ENCODE peak calls at places on chromosomes 2 and 18, in four cellular contexts. V is PC-9; E is adrenal gland; Z is CD8-positive, alpha-beta T cell. U is an unnamed sample. For H3K36me3, the result is how much of the 10 kb centered on the place peaks cover.

GRCh38 chr2:37776487-37776886 is 105.0 kb upstream of the CDC42EP3 start:
- DNase-seq in E (no peak), Z (no peak), V (peak), U (peak)

GRCh38 chr2:51960846-51961335 is 929.0 kb upstream of the NRXN1 start:
- DNase-seq in E (no peak), Z (no peak), V (no peak), U (no peak)

GRCh38 chr18:55343396-55344073 is 244.5 kb downstream of the TCF4 start:
- DNase-seq in Z (no peak), E (no peak), V (no peak), U (no peak)

GRCh38 chr2:223797811-223798721 is 39.3 kb downstream of the AP1S3 start:
- DNase-seq in V (peak), Z (no peak), E (no peak), U (no peak)

GRCh38 chr2:100524331-100524730 is 38.5 kb upstream of the PDCL3 start:
- DNase-seq in E (no peak), Z (no peak), V (no peak), U (no peak)

GRCh38 chr18:2036136-2036535 is 535.2 kb downstream of the METTL4 start:
- DNase-seq in V (no peak), E (no peak), Z (no peak), U (no peak)

GRCh38 chr2:225806105-225806504 is 406.6 kb downstream of the NYAP2 start:
- DNase-seq in E (no peak), V (no peak), Z (no peak), U (no peak)

GRCh38 chr18:706438-706837 is 6.0 kb downstream of the ENOSF1 start:
- DNase-seq in E (no peak), Z (no peak), V (no peak), U (no peak)

GRCh38 chr2:199160677-199161465 is 296.9 kb downstream of the SATB2 start:
- DNase-seq in E (peak), Z (no peak), V (no peak), U (peak)

GRCh38 chr2:196369967-196370366 is 198.6 kb upstream of the STK17B start:
- DNase-seq in V (no peak), Z (no peak), E (no peak), U (no peak)

DNA sequence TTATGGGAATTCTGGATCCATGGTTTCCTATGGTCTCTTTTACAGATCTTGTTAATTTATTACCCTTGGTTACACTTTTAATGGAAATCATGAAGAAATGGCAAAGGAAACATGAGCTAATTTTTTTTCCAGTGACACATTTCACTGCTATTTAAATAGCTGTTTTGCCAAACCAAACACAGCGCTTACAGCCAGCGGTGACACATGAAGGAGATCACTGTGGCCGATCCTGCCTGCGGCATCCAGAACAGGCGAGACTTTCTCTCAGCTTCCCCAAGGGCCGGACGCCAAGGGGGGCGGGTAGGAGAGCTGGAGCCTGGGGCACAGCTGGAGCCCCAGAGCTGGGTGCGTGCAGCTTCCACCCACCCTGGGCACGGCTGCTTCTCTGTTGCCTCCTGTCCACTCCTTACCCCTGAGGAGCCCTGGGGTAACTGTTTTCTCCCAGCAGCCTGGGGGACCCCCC is 81.4 kb upstream of the PKDCC start:
- DNase-seq in V (peak), E (peak), Z (no peak), U (peak)
- H3K27ac ChIP-seq in V (peak), E (peak), Z (no peak), U (peak)

GRCh38 chr2:152379089-152379488 is 44.1 kb downstream of the FMNL2 start:
- DNase-seq in E (no peak), Z (no peak), V (no peak), U (no peak)
- H3K36me3 ChIP-seq in E (under half), Z (under half), V (under half), U (under half)

GRCh38 chr2:158189526-158189925 is 87.8 kb downstream of the UPP2 start:
- DNase-seq in E (no peak), V (no peak), Z (no peak), U (no peak)

GRCh38 chr2:158192515-158193234 is 91.0 kb downstream of the UPP2 start:
- DNase-seq in Z (no peak), E (no peak), V (no peak), U (no peak)

GRCh38 chr2:158194229-158194628 is 92.6 kb downstream of the UPP2 start:
- DNase-seq in Z (no peak), E (no peak), V (no peak), U (no peak)

GRCh38 chr2:158191569-158191968 is 89.9 kb downstream of the UPP2 start:
- DNase-seq in Z (no peak), V (no peak), E (no peak), U (no peak)

GRCh38 chr2:158191076-158191566 is 89.4 kb downstream of the UPP2 start:
- DNase-seq in Z (no peak), E (no peak), V (no peak), U (peak)
- H3K27ac ChIP-seq in Z (no peak), E (no peak), V (no peak), U (peak)

GRCh38 chr2:161402297-161402696 is 13.8 kb upstream of the TBR1 start:
- DNase-seq in Z (no peak), V (no peak), E (no peak), U (no peak)

GRCh38 chr2:161409308-161409707 is 6.8 kb upstream of the TBR1 start:
- DNase-seq in Z (no peak), V (no peak), E (no peak), U (no peak)

GRCh38 chr2:161407597-161407996 is 8.5 kb upstream of the TBR1 start:
- DNase-seq in E (no peak), Z (no peak), V (no peak), U (no peak)

GRCh38 chr2:161406316-161406715 is 9.8 kb upstream of the TBR1 start:
- DNase-seq in E (no peak), V (no peak), Z (no peak), U (no peak)
- H3K36me3 ChIP-seq in E (under half), V (under half), Z (under half), U (under half)

DNA sequence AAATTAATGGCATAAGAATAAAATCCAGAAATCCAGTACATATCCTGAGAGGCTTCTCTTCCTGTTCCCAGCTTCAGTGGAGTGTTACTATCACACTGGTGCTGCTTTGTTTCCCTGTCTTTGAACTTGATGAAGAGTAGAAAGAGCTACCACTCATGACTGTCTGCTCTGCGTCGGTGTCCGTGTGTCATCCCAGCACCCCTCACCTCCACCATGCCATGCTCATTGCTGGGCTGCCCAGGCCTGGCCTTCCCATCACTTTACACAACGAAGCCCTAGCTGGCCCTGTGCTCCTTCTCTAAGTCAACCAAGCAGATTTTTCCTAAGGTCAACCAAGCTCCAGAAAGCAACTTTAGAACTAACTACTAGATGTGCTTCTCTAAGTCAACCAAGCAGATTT is 215.4 kb downstream of the DOK6 start:
- DNase-seq in E (no peak), Z (no peak), V (no peak), U (no peak)
- H3K27ac ChIP-seq in E (no peak), Z (no peak), V (no peak), U (no peak)

U was measured in SJSA1.